ENCODE peak calls at places on chromosomes 1 and 21, in ten cellular contexts. G, C, P, E, A, X, I, H, Q and V are unnamed samples.
A peak's percentile ranks its signal among the peaks of the same experiment; 100 is the strongest.

GRCh38 chr1:41380979-41381690 is 19.9 kb downstream of the FOXO6 start:
- DNase-seq in G (no peak), C (no peak), P (peak; percentile 85), E (no peak), A (no peak), X (peak; percentile 59), I (no peak), H (no peak), Q (peak; percentile 56), V (no peak)

GRCh38 chr1:167185062-167185461 is 35.6 kb upstream of the POU2F1 start:
- DNase-seq in G (no peak), C (no peak), P (no peak), E (no peak), A (no peak), X (no peak), I (no peak), H (no peak), Q (no peak), V (no peak)

GRCh38 chr1:91054780-91055481 is 33.1 kb upstream of the ZNF644 start:
- DNase-seq in G (peak; percentile 76), C (no peak), P (no peak), E (no peak), A (no peak), X (no peak), I (no peak), H (no peak), Q (no peak), V (no peak)

GRCh38 chr1:150810958-150811676 is 3.1 kb upstream of the CTSK start:
- DNase-seq in G (no peak), C (no peak), P (no peak), E (no peak), A (no peak), X (peak; percentile 23), I (no peak), H (no peak), Q (no peak), V (no peak)

GRCh38 chr1:59018446-59018845 is 234.6 kb upstream of the JUN start:
- DNase-seq in G (no peak), C (no peak), P (no peak), E (no peak), A (no peak), X (no peak), I (no peak), H (no peak), Q (no peak), V (no peak)

GRCh38 chr1:44791364-44791801 is 3.4 kb upstream of the BEST4 start:
- DNase-seq in G (no peak), C (no peak), P (no peak), E (no peak), A (no peak), X (peak; percentile 16), I (no peak), H (no peak), Q (no peak), V (no peak)

GRCh38 chr1:224929335-224930237 is at the start of gene DNAH14:
- DNase-seq in G (no peak), C (peak; percentile 66), P (peak; percentile 71), E (peak; percentile 82), A (peak; percentile 25), X (peak; percentile 92), I (peak; percentile 56), H (peak; percentile 80), Q (peak; percentile 91), V (no peak)

GRCh38 chr1:50873458-50874187 is 86.4 kb downstream of the FAF1 start:
- DNase-seq in G (peak; percentile 83), C (no peak), P (no peak), E (peak; percentile 61), A (peak; percentile 36), X (peak; percentile 59), I (peak; percentile 77), H (no peak), Q (peak; percentile 51), V (peak; percentile 83)

GRCh38 chr1:111441573-111442192 is 7.4 kb downstream of the WDR77 start:
- DNase-seq in G (peak; percentile 79), C (no peak), P (no peak), E (no peak), A (no peak), X (peak; percentile 43), I (peak; percentile 37), H (no peak), Q (peak; percentile 47), V (no peak)
- TF ChIP-seq CTCF in G (peak; percentile 94), C (no peak), P (no peak), E (peak; percentile 37), A (no peak), X (peak; percentile 45), I (peak; percentile 50), H (no peak), Q (peak; percentile 78), V (peak; percentile 74)

GRCh38 chr21:28747464-28747863 is 245.2 kb downstream of the LTN1 start:
- DNase-seq in G (no peak), C (no peak), P (no peak), E (no peak), A (no peak), X (no peak), I (no peak), H (no peak), Q (no peak), V (no peak)
- H3K4me3 ChIP-seq in G (no peak overlapping the region), C (no peak overlapping the region), P (no peak overlapping the region), E (no peak overlapping the region), A (no peak overlapping the region), X (no peak overlapping the region), I (no peak overlapping the region), H (no peak overlapping the region), Q (no peak overlapping the region), V (no peak overlapping the region)

GRCh38 chr1:53835491-53835890 is 2.6 kb downstream of the NDC1 start:
- DNase-seq in G (peak; percentile 14), C (no peak), P (no peak), E (peak; percentile 49), A (no peak), X (no peak), I (no peak), H (no peak), Q (no peak), V (no peak)

GRCh38 chr1:53834776-53835175 is 3.3 kb downstream of the NDC1 start:
- DNase-seq in G (peak; percentile 63), C (no peak), P (no peak), E (no peak), A (no peak), X (no peak), I (no peak), H (no peak), Q (no peak), V (no peak)

GRCh38 chr1:53838654-53838974 is 518 bp upstream of the NDC1 start:
- DNase-seq in G (no peak), C (no peak), P (no peak), E (no peak), A (no peak), X (no peak), I (no peak), H (no peak), Q (no peak), V (no peak)

GRCh38 chr1:53842347-53842746 is 4.3 kb upstream of the NDC1 start:
- DNase-seq in G (no peak), C (no peak), P (no peak), E (no peak), A (no peak), X (no peak), I (no peak), H (no peak), Q (no peak), V (no peak)

DNA sequence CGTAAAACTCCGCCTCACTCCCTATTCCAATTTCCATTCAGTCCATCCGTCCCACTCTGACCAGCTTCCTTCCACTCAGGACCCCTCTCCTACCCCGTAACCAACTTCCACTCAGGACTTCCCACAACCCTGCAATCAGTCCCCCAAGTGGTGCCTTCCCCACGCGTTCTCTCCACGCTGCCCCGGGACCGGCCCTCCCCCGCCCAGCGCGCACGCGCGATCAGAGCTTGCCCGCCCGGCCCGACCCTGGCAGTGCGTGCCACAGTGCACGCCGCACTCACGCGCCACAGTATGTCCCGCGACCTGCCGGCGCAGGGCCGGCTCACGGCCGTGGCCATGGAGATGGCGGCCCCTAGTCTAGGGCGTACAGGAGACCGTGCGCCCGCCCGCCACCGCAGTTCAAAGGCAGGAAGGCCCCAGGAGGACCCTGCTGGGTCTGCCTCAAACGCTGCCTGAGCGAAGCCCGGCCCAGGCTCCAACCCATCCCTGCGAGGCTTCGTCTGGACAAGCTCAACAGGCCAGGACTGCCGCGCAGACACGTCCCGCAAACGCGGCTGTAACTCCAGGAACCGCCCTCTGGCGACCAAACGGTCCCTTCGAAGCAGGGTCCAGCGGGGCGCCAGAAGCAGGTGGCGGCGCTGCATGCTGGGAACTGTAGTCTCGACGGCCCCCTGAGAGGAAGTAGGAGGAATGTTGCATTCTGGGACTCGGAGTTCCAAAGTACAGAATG is at the start of gene NDC1:
- DNase-seq in G (peak; percentile 96), C (peak; percentile 93), P (peak; percentile 86), E (peak; percentile 92), A (peak; percentile 94), X (peak; percentile 95), I (peak; percentile 97), H (peak; percentile 75), Q (peak; percentile 92), V (peak; percentile 94)
- TF ChIP-seq CTCF in G (peak; percentile 23), C (peak; percentile 9), P (no peak), E (no peak), A (no peak), X (peak; percentile 11), I (peak; percentile 15), H (no peak), Q (peak; percentile 53), V (peak; percentile 2)

GRCh38 chr1:35574655-35575400 is 1.7 kb downstream of the TFAP2E start:
- DNase-seq in G (no peak), C (no peak), P (no peak), E (no peak), A (no peak), X (no peak), I (peak; percentile 60), H (peak; percentile 37), Q (no peak), V (no peak)

GRCh38 chr1:35572296-35572695 is 818 bp upstream of the TFAP2E start:
- DNase-seq in G (no peak), C (no peak), P (no peak), E (no peak), A (no peak), X (no peak), I (peak; percentile 70), H (no peak), Q (no peak), V (no peak)

GRCh38 chr1:35575401-35575958 is 2.4 kb downstream of the TFAP2E start:
- DNase-seq in G (no peak), C (no peak), P (no peak), E (no peak), A (no peak), X (no peak), I (no peak), H (peak; percentile 22), Q (no peak), V (no peak)

GRCh38 chr1:35573198-35573775 is at the start of gene TFAP2E:
- DNase-seq in G (no peak), C (peak; percentile 28), P (no peak), E (no peak), A (no peak), X (no peak), I (peak; percentile 59), H (no peak), Q (no peak), V (no peak)

DNA sequence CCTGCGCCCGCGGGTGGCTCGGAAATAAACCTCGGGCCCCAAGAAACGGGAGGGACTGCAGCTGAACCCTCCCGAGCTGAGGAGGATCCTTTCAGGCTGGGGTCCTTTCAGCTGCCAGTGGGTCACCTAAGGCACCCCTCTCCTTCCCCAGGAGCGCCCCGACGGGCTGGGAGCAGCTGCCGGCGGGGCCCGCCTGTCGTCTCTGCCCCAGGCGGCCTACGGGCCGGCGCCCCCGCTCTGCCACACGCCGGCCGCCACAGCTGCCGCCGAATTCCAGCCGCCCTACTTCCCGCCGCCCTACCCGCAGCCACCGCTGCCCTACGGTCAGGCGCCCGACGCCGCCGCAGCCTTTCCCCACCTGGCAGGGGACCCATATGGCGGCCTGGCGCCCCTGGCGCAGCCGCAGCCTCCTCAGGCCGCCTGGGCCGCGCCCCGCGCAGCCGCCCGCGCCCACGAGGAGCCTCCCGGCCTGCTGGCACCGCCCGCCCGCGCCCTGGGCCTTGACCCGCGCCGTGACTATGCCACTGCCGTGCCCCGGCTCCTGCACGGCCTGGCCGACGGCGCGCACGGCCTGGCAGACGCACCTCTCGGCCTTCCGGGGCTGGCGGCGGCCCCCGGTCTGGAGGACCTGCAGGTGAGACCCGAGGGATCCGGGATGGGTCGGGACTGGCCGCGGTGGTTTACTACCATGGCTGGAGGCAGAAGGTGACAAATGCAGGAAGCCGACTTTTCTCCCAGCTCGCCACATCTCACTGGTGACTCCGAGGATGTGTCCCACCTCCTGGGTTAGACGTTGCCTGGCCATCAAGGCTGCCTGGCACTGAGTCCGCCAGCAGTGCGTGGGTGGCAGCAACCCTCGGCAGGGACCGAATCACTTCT is 901 bp downstream of the TFAP2E start:
- DNase-seq in G (no peak), C (no peak), P (no peak), E (no peak), A (no peak), X (no peak), I (no peak), H (peak; percentile 42), Q (no peak), V (no peak)
- H3K4me3 ChIP-seq in G (no peak overlapping the region), C (peak overlapping the region; percentile 48), P (no peak overlapping the region), E (no peak overlapping the region), A (peak overlapping the region; percentile 47), X (peak overlapping the region; percentile 77), I (peak overlapping the region; percentile 48), H (peak overlapping the region; percentile 78), Q (no peak overlapping the region), V (no peak overlapping the region)